ENCODE peak calls at places on chromosomes 6 and 20, in four cellular contexts. C, A, K and Y are unnamed samples.

GRCh38 chr20:38050691-38051090 is 17.1 kb downstream of the RPRD1B start:
- DNase-seq in C (no peak), A (no peak), K (peak; percentile 74), Y (peak; percentile 81)

GRCh38 chr20:57346477-57346876 is 4.6 kb upstream of the RAE1 start:
- DNase-seq in C (no peak), A (peak; percentile 33), K (peak; percentile 57), Y (peak; percentile 51)

GRCh38 chr6:135250234-135250633 is 69.1 kb downstream of the MYB start:
- DNase-seq in C (no peak), A (no peak), K (no peak), Y (no peak)

GRCh38 chr6:44054635-44055559 is 72.4 kb downstream of the MRPL14 start:
- DNase-seq in C (no peak), A (no peak), K (no peak), Y (no peak)

GRCh38 chr6:3809515-3809891 is 39.7 kb upstream of the FAM50B start:
- DNase-seq in C (no peak), A (no peak), K (no peak), Y (no peak)

GRCh38 chr20:58710481-58711265 is 18.1 kb downstream of the NPEPL1 start:
- DNase-seq in C (no peak), A (no peak), K (no peak), Y (no peak)

GRCh38 chr6:170177383-170178265 is 113.3 kb downstream of the DLL1 start:
- DNase-seq in C (no peak), A (no peak), K (no peak), Y (no peak)

GRCh38 chr6:132130530-132131298 is 179.5 kb upstream of the CCN2 start:
- DNase-seq in C (no peak), A (no peak), K (peak; percentile 62), Y (peak; percentile 26)

GRCh38 chr20:32522775-32523612 is 62.1 kb downstream of the NOL4L start:
- DNase-seq in C (no peak), A (no peak), K (peak; percentile 22), Y (peak; percentile 44)

GRCh38 chr20:2463616-2464365 is 6.8 kb downstream of the SNRPB start:
- DNase-seq in C (no peak), A (no peak), K (no peak), Y (no peak)

GRCh38 chr6:164870175-164870574 is 439.2 kb downstream of the C6orf118 start:
- DNase-seq in C (no peak), A (no peak), K (no peak), Y (no peak)

GRCh38 chr6:154614101-154614500 is 103.6 kb upstream of the CNKSR3 start:
- DNase-seq in C (no peak), A (no peak), K (peak; percentile 58), Y (peak; percentile 71)

GRCh38 chr6:141026504-141026903 is 1106.2 kb upstream of the GJE1 start:
- DNase-seq in C (no peak), A (no peak), K (no peak), Y (no peak)